ENCODE peak calls at places on chromosome 13, in five cellular contexts. U, S, C, V and H are unnamed samples.

GRCh38 chr13:110479215-110479545 is 82.3 kb downstream of the RAB20 start:
- DNase-seq in U (no peak), S (no peak), C (no peak), V (no peak), H (no peak)

GRCh38 chr13:21008026-21008425 is 53.4 kb downstream of the LATS2 start:
- DNase-seq in U (no peak), S (no peak), C (no peak), V (no peak), H (no peak)

GRCh38 chr13:98293103-98293502 is 116.0 kb upstream of the RNF113B start:
- DNase-seq in U (no peak), S (no peak), C (no peak), V (no peak), H (no peak)

GRCh38 chr13:67042556-67042955 is 187.6 kb downstream of the PCDH9 start:
- DNase-seq in U (no peak), S (no peak), C (no peak), V (no peak), H (no peak)

GRCh38 chr13:108895220-108895704 is 265.9 kb downstream of the MYO16 start:
- DNase-seq in U (no peak), S (no peak), C (no peak), V (no peak), H (no peak)

GRCh38 chr13:77737583-77738200 is 40.2 kb downstream of the SLAIN1 start:
- DNase-seq in U (no peak), S (no peak), C (no peak), V (no peak), H (no peak)

GRCh38 chr13:61960981-61961380 is 545.3 kb upstream of the PCDH20 start:
- DNase-seq in U (no peak), S (no peak), C (no peak), V (no peak), H (no peak)

GRCh38 chr13:96091164-96091931 is 1.4 kb downstream of the HS6ST3 start:
- DNase-seq in U (no peak), S (no peak), C (no peak), V (peak; percentile 20), H (peak; percentile 13)

GRCh38 chr13:72463561-72463960 is 263.9 kb downstream of the MZT1 start:
- DNase-seq in U (no peak), S (peak; percentile 10), C (no peak), V (no peak), H (no peak)

GRCh38 chr13:24683833-24684599 is 3.8 kb downstream of the ATP12A start:
- DNase-seq in U (peak; percentile 48), S (peak; percentile 72), C (peak; percentile 30), V (peak; percentile 81), H (peak; percentile 91)

GRCh38 chr13:50485979-50486935 is 357.2 kb downstream of the DLEU7 start:
- DNase-seq in U (no peak), S (no peak), C (no peak), V (no peak), H (no peak)

GRCh38 chr13:26051231-26052135 is at the start of gene SHISA2:
- DNase-seq in U (no peak), S (no peak), C (peak; percentile 15), V (peak; percentile 47), H (peak; percentile 83)

GRCh38 chr13:29538625-29538976 is 56.9 kb downstream of the SLC7A1 start:
- DNase-seq in U (no peak), S (no peak), C (no peak), V (no peak), H (no peak)

GRCh38 chr13:111361046-111361872 is 40.8 kb downstream of the TEX29 start:
- DNase-seq in U (no peak), S (no peak), C (no peak), V (no peak), H (no peak)

GRCh38 chr13:110341445-110342247 is 34.6 kb downstream of the COL4A2 start:
- DNase-seq in U (no peak), S (no peak), C (no peak), V (peak; percentile 40), H (no peak)